ENCODE peak calls at places on chromosomes 5 and 9, in five cellular contexts. G, H, U, P and Y are unnamed samples.

GRCh38 chr5:8814081-8814480 is 731.8 kb downstream of the SEMA5A start:
- DNase-seq in G (no peak), H (no peak), U (no peak), P (no peak), Y (no peak)

GRCh38 chr9:86655147-86655546 is 292.2 kb downstream of the GAS1 start:
- DNase-seq in G (no peak), H (no peak), U (no peak), P (no peak), Y (no peak)

GRCh38 chr5:103289024-103289423 is 30.5 kb downstream of the MACIR start:
- DNase-seq in G (no peak), H (no peak), U (no peak), P (no peak), Y (no peak)

GRCh38 chr5:158822099-158822498 is 277.6 kb downstream of the EBF1 start:
- DNase-seq in G (no peak), H (no peak), U (no peak), P (no peak), Y (no peak)

GRCh38 chr5:58459276-58459859 is 518 bp downstream of the PLK2 start:
- DNase-seq in G (peak; percentile 59), H (peak; percentile 33), U (no peak), P (no peak), Y (peak; percentile 65)

GRCh38 chr5:126137771-126138474 is 285.3 kb upstream of the GRAMD2B start:
- DNase-seq in G (no peak), H (no peak), U (no peak), P (no peak), Y (no peak)

GRCh38 chr9:27355166-27355565 is 58.2 kb upstream of the EQTN start:
- DNase-seq in G (no peak), H (no peak), U (no peak), P (no peak), Y (no peak)

GRCh38 chr9:28056006-28056405 is 482.7 kb upstream of the C9orf72 start:
- DNase-seq in G (no peak), H (no peak), U (no peak), P (no peak), Y (no peak)

GRCh38 chr9:95854386-95855015 is 21.0 kb upstream of the ERCC6L2 start:
- DNase-seq in G (no peak), H (no peak), U (peak; percentile 52), P (no peak), Y (no peak)

GRCh38 chr5:66958126-66958983 is 238.2 kb downstream of the CD180 start:
- DNase-seq in G (no peak), H (no peak), U (no peak), P (no peak), Y (no peak)

GRCh38 chr5:64831996-64832395 is 63.3 kb downstream of the CWC27 start:
- DNase-seq in G (no peak), H (no peak), U (no peak), P (no peak), Y (no peak)

GRCh38 chr9:1173986-1174385 is 123.8 kb downstream of the DMRT2 start:
- DNase-seq in G (no peak), H (no peak), U (no peak), P (no peak), Y (no peak)
- H3K9me3 ChIP-seq in G (peaks cover 1% of the 10 kb centered on the region), H (no peaks in the 10 kb centered on the region), U (no peaks in the 10 kb centered on the region), P (no peaks in the 10 kb centered on the region), Y (no peaks in the 10 kb centered on the region)

DNA sequence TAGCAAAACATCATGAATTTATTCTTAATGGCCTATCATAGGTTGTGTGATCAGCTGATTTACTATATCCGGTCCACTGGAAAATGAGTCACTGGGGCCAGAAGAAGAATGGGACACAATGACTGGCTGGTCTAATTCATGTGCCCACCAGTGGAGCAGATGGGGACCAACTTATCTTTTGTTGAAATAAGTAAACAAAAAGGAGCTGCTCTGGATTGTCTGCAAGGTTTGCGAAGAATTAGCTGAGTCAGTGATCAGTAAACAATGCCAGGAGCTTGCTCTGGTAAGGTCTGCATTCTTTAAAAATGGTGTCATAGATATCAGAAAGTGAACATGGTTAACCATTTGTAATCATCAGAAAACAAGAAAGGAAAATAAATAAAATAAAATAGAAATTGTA is 128.0 kb downstream of the RASEF start:
- DNase-seq in G (no peak), H (no peak), U (no peak), P (no peak), Y (no peak)
- H3K36me3 ChIP-seq in G (no peaks in the 10 kb centered on the region), H (no peaks in the 10 kb centered on the region), U (no peaks in the 10 kb centered on the region), P (no peaks in the 10 kb centered on the region), Y (no peaks in the 10 kb centered on the region)

GRCh38 chr5:119342414-119342813 is 13.4 kb upstream of the TNFAIP8 start:
- DNase-seq in G (no peak), H (no peak), U (no peak), P (no peak), Y (no peak)
- H3K4me1 ChIP-seq in G (peaks cover 38% of the 10 kb centered on the region), H (no peaks in the 10 kb centered on the region), U (no peaks in the 10 kb centered on the region), P (peaks cover 90% of the 10 kb centered on the region), Y (no peaks in the 10 kb centered on the region)

GRCh38 chr5:100828071-100828689 is 74.9 kb downstream of the ST8SIA4 start:
- DNase-seq in G (no peak), H (no peak), U (no peak), P (no peak), Y (no peak)

GRCh38 chr5:100826133-100826532 is 76.9 kb downstream of the ST8SIA4 start:
- DNase-seq in G (no peak), H (no peak), U (no peak), P (no peak), Y (no peak)

GRCh38 chr5:100827481-100827889 is 75.6 kb downstream of the ST8SIA4 start:
- DNase-seq in G (no peak), H (peak; percentile 12), U (no peak), P (no peak), Y (no peak)

GRCh38 chr5:100824635-100825034 is 78.4 kb downstream of the ST8SIA4 start:
- DNase-seq in G (no peak), H (no peak), U (no peak), P (no peak), Y (no peak)

GRCh38 chr5:100823812-100824211 is 79.3 kb downstream of the ST8SIA4 start:
- DNase-seq in G (no peak), H (no peak), U (peak; percentile 87), P (no peak), Y (no peak)
- H3K9me3 ChIP-seq in G (no peaks in the 10 kb centered on the region), H (no peaks in the 10 kb centered on the region), U (no peaks in the 10 kb centered on the region), P (no peaks in the 10 kb centered on the region), Y (no peaks in the 10 kb centered on the region)

GRCh38 chr5:135339189-135339588 is 59.8 kb downstream of the MACROH2A1 start:
- DNase-seq in G (no peak), H (no peak), U (no peak), P (no peak), Y (peak; percentile 42)
- H3K36me3 ChIP-seq in G (peaks cover 100% of the 10 kb centered on the region), H (peaks cover 95% of the 10 kb centered on the region), U (peaks cover 75% of the 10 kb centered on the region), P (peaks cover 85% of the 10 kb centered on the region), Y (peaks cover 80% of the 10 kb centered on the region)

DNA sequence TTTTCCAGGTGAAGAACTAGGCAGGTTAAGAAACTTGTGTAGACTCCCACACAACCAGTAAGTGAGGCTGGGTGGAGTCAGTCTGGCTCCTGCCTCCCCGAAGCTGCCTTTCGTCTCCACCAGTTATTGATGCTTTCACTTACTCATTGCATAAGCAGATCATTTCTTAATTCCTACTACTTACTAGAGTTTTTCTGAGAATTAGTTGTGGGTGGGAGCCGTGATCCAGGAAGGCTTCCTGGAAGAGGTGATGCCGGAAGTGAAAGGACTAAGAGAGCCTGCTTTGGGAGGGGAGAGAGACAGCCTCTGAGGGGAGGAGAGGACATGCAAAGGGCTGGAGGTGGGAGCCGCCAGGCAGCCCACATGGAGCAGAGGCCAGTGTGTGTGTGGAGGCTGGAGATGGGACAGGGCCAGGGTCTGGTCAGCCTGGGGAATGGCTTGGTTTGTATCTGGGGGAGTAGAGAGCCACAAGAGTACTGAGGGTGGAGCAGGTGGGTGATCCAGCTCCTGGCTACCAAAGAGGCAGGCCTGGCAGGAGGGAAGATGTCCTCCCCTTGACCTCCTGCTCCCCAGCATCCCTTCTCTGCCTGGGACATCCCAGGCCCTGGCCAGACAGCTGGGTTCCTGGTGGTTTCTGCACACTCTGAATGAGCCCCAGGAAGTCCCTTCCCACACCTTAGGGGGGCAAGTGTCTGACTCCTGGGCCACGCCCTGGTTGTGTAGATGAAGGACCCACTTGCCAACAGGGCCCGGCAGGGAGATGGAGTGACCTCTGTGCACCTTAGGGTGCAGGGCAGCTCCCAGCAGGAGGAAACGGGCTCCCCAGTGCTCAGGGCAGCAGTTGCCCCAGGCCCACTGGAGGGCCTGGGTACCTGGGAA is 12.2 kb upstream of the CARD19 start:
- DNase-seq in G (peak; percentile 54), H (no peak), U (no peak), P (no peak), Y (no peak)
- H3K4me1 ChIP-seq in G (peaks cover 9% of the 10 kb centered on the region), H (no peaks in the 10 kb centered on the region), U (no peaks in the 10 kb centered on the region), P (peaks cover 19% of the 10 kb centered on the region), Y (no peaks in the 10 kb centered on the region)

GRCh38 chr5:178965465-178966055 is 24.6 kb downstream of the ZNF454 start:
- DNase-seq in G (no peak), H (no peak), U (no peak), P (no peak), Y (no peak)
- H3K9me3 ChIP-seq in G (peaks cover 96% of the 10 kb centered on the region), H (peaks cover 3% of the 10 kb centered on the region), U (peaks cover 7% of the 10 kb centered on the region), P (peaks cover 25% of the 10 kb centered on the region), Y (peaks cover 55% of the 10 kb centered on the region)

GRCh38 chr9:109068764-109069163 is 51.0 kb downstream of the TMEM245 start:
- DNase-seq in G (no peak), H (no peak), U (no peak), P (no peak), Y (no peak)

GRCh38 chr9:109060235-109060634 is 46.9 kb upstream of the CTNNAL1 start:
- DNase-seq in G (no peak), H (no peak), U (no peak), P (no peak), Y (no peak)

GRCh38 chr9:109062543-109062942 is 49.2 kb upstream of the CTNNAL1 start:
- DNase-seq in G (no peak), H (no peak), U (no peak), P (no peak), Y (no peak)

GRCh38 chr9:109063765-109064164 is 50.5 kb upstream of the CTNNAL1 start:
- DNase-seq in G (no peak), H (no peak), U (no peak), P (no peak), Y (no peak)

GRCh38 chr9:109064963-109065701 is 51.8 kb upstream of the CTNNAL1 start:
- DNase-seq in G (no peak), H (no peak), U (no peak), P (no peak), Y (no peak)
- H3K36me3 ChIP-seq in G (peaks cover 83% of the 10 kb centered on the region), H (peaks cover 76% of the 10 kb centered on the region), U (peaks cover 78% of the 10 kb centered on the region), P (peaks cover 42% of the 10 kb centered on the region), Y (peaks cover 65% of the 10 kb centered on the region)

GRCh38 chr5:73638344-73639095 is 12.5 kb downstream of the ARHGEF28 start:
- DNase-seq in G (no peak), H (no peak), U (no peak), P (no peak), Y (no peak)
- H3K4me1 ChIP-seq in G (peaks cover 7% of the 10 kb centered on the region), H (no peaks in the 10 kb centered on the region), U (no peaks in the 10 kb centered on the region), P (no peaks in the 10 kb centered on the region), Y (peaks cover 86% of the 10 kb centered on the region)